ENCODE peak calls at places on chromosomes 16 and 17, in six cellular contexts. L, W, J, D, O and A are unnamed samples.

GRCh38 chr17:55609737-55610201 is 98.5 kb upstream of the SMIM36 start:
- DNase-seq in L (no peak), W (no peak), J (no peak), D (no peak), O (no peak), A (no peak)

GRCh38 chr17:50613007-50613406 is 21.7 kb upstream of the ABCC3 start:
- DNase-seq in L (no peak), W (no peak), J (no peak), D (no peak), O (no peak), A (no peak)

GRCh38 chr17:39872700-39873099 is 4.7 kb downstream of the ZPBP2 start:
- DNase-seq in L (no peak), W (peak; percentile 20), J (no peak), D (no peak), O (no peak), A (no peak)

GRCh38 chr16:71746442-71747046 is 22.0 kb upstream of the PHLPP2 start:
- DNase-seq in L (peak; percentile 26), W (peak; percentile 51), J (no peak), D (peak; percentile 57), O (no peak), A (peak; percentile 11)

GRCh38 chr17:38448208-38448776 is 20.0 kb downstream of the ARHGAP23 start:
- DNase-seq in L (no peak), W (no peak), J (no peak), D (no peak), O (no peak), A (no peak)

GRCh38 chr16:11978080-11978479 is 1.5 kb downstream of the SNX29 start:
- DNase-seq in L (no peak), W (no peak), J (no peak), D (no peak), O (no peak), A (no peak)

GRCh38 chr16:49464877-49465504 is 91.4 kb downstream of the C16orf78 start:
- DNase-seq in L (no peak), W (no peak), J (no peak), D (peak; percentile 59), O (peak; percentile 88), A (no peak)

GRCh38 chr17:52790359-52790955 is 631.9 kb upstream of the CA10 start:
- DNase-seq in L (no peak), W (no peak), J (no peak), D (no peak), O (no peak), A (no peak)

GRCh38 chr17:82247175-82247823 is 18.5 kb downstream of the SLC16A3 start:
- DNase-seq in L (no peak), W (no peak), J (no peak), D (no peak), O (no peak), A (no peak)

GRCh38 chr17:31387438-31387837 is 4.0 kb upstream of the RAB11FIP4 start:
- DNase-seq in L (no peak), W (no peak), J (no peak), D (no peak), O (peak; percentile 35), A (no peak)

GRCh38 chr16:65309294-65309850 is 187.5 kb upstream of the CDH11 start:
- DNase-seq in L (no peak), W (no peak), J (no peak), D (peak; percentile 15), O (no peak), A (no peak)

GRCh38 chr17:40355123-40355803 is 9.3 kb downstream of the GJD3 start:
- DNase-seq in L (no peak), W (peak; percentile 58), J (no peak), D (peak; percentile 92), O (peak; percentile 100), A (no peak)

GRCh38 chr17:82949984-82950383 is 110.2 kb upstream of the ZNF750 start:
- DNase-seq in L (no peak), W (no peak), J (no peak), D (no peak), O (no peak), A (no peak)

GRCh38 chr16:88494335-88495154 is 41.5 kb downstream of the ZFPM1 start:
- DNase-seq in L (no peak), W (no peak), J (no peak), D (no peak), O (no peak), A (no peak)

GRCh38 chr17:78879679-78880186 is 23.3 kb downstream of the CEP295NL start:
- DNase-seq in L (no peak), W (no peak), J (no peak), D (peak; percentile 76), O (no peak), A (no peak)

GRCh38 chr16:57809843-57810196 is 7.5 kb upstream of the KIFC3 start:
- DNase-seq in L (no peak), W (no peak), J (no peak), D (no peak), O (no peak), A (no peak)

GRCh38 chr17:50884354-50885311 is 18.5 kb upstream of the TOB1 start:
- DNase-seq in L (no peak), W (peak; percentile 95), J (no peak), D (no peak), O (no peak), A (no peak)

GRCh38 chr17:35051183-35051578 is 12.3 kb downstream of the RFFL start:
- DNase-seq in L (no peak), W (peak; percentile 81), J (no peak), D (no peak), O (no peak), A (no peak)

GRCh38 chr16:60241671-60242070 is 1507.6 kb upstream of the GOT2 start:
- DNase-seq in L (no peak), W (no peak), J (no peak), D (no peak), O (no peak), A (no peak)

GRCh38 chr16:75289189-75289588 is 37.8 kb upstream of the BCAR1 start:
- DNase-seq in L (peak; percentile 51), W (no peak), J (no peak), D (no peak), O (no peak), A (no peak)

GRCh38 chr17:64777413-64778101 is 115.5 kb upstream of the SMURF2 start:
- DNase-seq in L (no peak), W (no peak), J (no peak), D (peak; percentile 48), O (no peak), A (no peak)

GRCh38 chr16:2026461-2027023 is at the start of gene NHERF2:
- DNase-seq in L (no peak), W (no peak), J (no peak), D (peak; percentile 90), O (no peak), A (no peak)

GRCh38 chr16:2027024-2028010 is 615 bp downstream of the NHERF2 start:
- DNase-seq in L (no peak), W (peak; percentile 42), J (no peak), D (peak; percentile 72), O (peak; percentile 66), A (no peak)

GRCh38 chr16:2024026-2024425 is 2.7 kb upstream of the NHERF2 start:
- DNase-seq in L (no peak), W (no peak), J (no peak), D (no peak), O (no peak), A (no peak)

GRCh38 chr16:2025251-2025650 is 1.5 kb upstream of the NHERF2 start:
- DNase-seq in L (no peak), W (no peak), J (no peak), D (no peak), O (no peak), A (no peak)

GRCh38 chr16:2025878-2026460 is 733 bp upstream of the NHERF2 start:
- DNase-seq in L (no peak), W (no peak), J (no peak), D (no peak), O (no peak), A (no peak)
- H3K9ac ChIP-seq in L (peak overlapping the region; percentile 57), W (peak overlapping the region; percentile 60), J (no peak overlapping the region), D (peak overlapping the region; percentile 10), O (no peak overlapping the region), A (peak overlapping the region; percentile 50)

DNA sequence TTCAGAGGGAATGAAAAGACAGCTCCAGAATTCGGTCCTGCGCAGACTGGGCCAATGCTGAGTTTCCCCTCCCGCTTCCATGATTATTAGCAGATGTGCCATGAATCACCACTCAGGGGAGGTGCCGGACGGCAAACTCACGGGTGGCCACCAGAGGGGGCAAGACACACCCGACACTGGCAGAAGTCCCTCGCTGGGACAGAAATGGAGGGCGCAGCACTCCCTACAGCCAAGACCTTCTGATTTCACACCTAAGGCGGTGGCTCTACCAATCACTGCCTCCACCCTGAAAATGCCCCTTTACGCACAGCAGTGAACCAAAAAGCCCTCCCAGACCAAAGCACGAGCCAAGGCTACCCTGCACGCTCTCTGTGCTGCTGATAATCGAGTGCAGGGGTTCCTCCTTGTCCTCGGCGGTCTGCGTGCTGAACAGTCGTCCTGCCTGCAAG is 26.8 kb downstream of the TRAP1 start:
- DNase-seq in L (peak; percentile 48), W (peak; percentile 66), J (peak; percentile 21), D (peak; percentile 93), O (peak; percentile 95), A (peak; percentile 75)
- TF ChIP-seq YY1 in L (peak; percentile 48), W (peak; percentile 45), J (peak; percentile 89), D (peak; percentile 69), O (peak; percentile 69), A (no peak)

DNA sequence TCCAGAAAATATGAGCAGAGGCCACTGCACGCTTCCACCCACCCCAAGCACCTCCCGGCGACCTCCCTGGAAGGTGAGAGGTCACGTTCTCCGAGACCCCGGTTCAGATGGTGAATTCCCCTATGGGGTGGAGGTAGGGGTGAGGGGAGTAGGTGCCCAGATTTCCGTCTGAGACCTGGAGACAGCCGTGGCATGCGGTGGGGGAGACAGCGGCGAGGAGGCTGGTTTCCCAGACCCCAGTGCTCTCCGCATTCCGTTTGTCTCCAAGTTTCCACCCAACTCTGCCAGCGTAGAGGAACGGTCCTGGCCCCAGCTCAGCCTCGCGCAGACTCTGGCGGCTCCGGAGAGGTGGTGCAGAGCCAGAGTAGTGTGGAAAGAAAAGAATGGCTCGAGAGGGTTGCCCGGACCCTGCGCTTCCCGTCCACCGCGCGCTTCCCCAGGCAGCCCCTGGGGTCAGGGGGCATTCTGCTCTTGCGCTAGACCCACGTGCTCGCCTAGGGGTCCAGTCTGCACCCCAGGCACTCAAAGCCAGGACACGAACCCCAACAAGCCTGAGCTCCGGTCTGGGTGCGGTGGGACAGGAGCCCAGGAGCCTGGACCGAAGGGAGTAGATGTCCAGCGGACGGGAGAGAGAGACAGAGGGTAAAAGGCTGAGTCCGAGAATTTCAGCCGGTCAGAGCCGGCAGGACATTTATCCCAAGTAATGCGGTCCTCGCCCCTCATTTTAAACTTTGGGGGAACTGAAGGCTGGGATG is 3.9 kb downstream of the PMP22 start:
- DNase-seq in L (no peak), W (peak; percentile 27), J (no peak), D (peak; percentile 81), O (no peak), A (no peak)
- H3K9ac ChIP-seq in L (peak overlapping the region; percentile 78), W (no peak overlapping the region), J (no peak overlapping the region), D (peak overlapping the region; percentile 76), O (no peak overlapping the region), A (peak overlapping the region; percentile 86)

GRCh38 chr17:68776451-68776850 is 175.3 kb upstream of the FAM20A start:
- DNase-seq in L (no peak), W (no peak), J (no peak), D (no peak), O (no peak), A (no peak)

GRCh38 chr17:68775969-68776368 is 174.8 kb upstream of the FAM20A start:
- DNase-seq in L (no peak), W (no peak), J (no peak), D (no peak), O (no peak), A (no peak)

GRCh38 chr17:68775338-68775737 is 174.2 kb upstream of the FAM20A start:
- DNase-seq in L (no peak), W (no peak), J (no peak), D (no peak), O (no peak), A (no peak)

GRCh38 chr17:68768804-68769203 is 167.6 kb upstream of the FAM20A start:
- DNase-seq in L (no peak), W (no peak), J (no peak), D (no peak), O (no peak), A (no peak)

GRCh38 chr17:68771867-68772515 is 170.8 kb upstream of the FAM20A start:
- DNase-seq in L (peak; percentile 62), W (peak; percentile 71), J (no peak), D (peak; percentile 52), O (no peak), A (peak; percentile 36)
- TF ChIP-seq YY1 in L (no peak), W (no peak), J (no peak), D (no peak), O (no peak), A (no peak)